ENCODE peak calls at places on chromosomes 1 and 21, in six cellular contexts. R is adipocyte; Y is naive thymus-derived CD4-positive, alpha-beta T cell; X is glomerular endothelial cell; P is activated CD4-positive, alpha-beta T cell treated with anti-CD3 and anti-CD28 coated beads, Interleukin-2, amount 50 U/mL, for 24 hours; K is stimulated activated naive B cell treated with anti-CD40 and anti-IgM and Interleukin-4, amounts not matched to agents 10 μg/mL and 1 μg/mL and 100 μg/mL, for 72 hours. E is an unnamed sample.

GRCh38 chr1:158818560-158818959 is 12.6 kb upstream of the MNDA start:
- DNase-seq in R (no peak), Y (no peak), X (no peak), P (no peak), K (no peak), E (no peak)

GRCh38 chr1:21623411-21623961 is 45.7 kb downstream of the RAP1GAP start:
- DNase-seq in R (no peak), Y (no peak), X (no peak), P (no peak), K (no peak), E (no peak)

GRCh38 chr1:61115436-61115835 is 33.1 kb downstream of the NFIA start:
- DNase-seq in R (no peak), Y (no peak), X (no peak), P (no peak), K (no peak), E (no peak)

GRCh38 chr1:226100436-226101347 is 38.2 kb downstream of the H3-3A start:
- DNase-seq in R (peak), Y (no peak), X (no peak), P (peak), K (no peak), E (no peak)

GRCh38 chr1:231558711-231559205 is 30.3 kb downstream of the TSNAX start:
- DNase-seq in R (no peak), Y (no peak), X (no peak), P (no peak), K (no peak), E (no peak)

GRCh38 chr1:67134692-67135091 is at the start of gene C1orf141:
- DNase-seq in R (no peak), Y (no peak), X (no peak), P (no peak), K (no peak), E (no peak)

GRCh38 chr1:167789501-167789900 is 67.7 kb downstream of the MPZL1 start:
- DNase-seq in R (peak), Y (no peak), X (no peak), P (no peak), K (no peak), E (no peak)

GRCh38 chr1:25661043-25661807 is 44.6 kb downstream of the MAN1C1 start:
- DNase-seq in R (peak), Y (no peak), X (no peak), P (no peak), K (no peak), E (no peak)

GRCh38 chr1:11062965-11063401 is 3.2 kb upstream of the SRM start:
- DNase-seq in R (no peak), Y (no peak), X (no peak), P (no peak), K (peak), E (peak)

GRCh38 chr1:87644033-87644432 is 315.4 kb downstream of the LMO4 start:
- DNase-seq in R (no peak), Y (no peak), X (no peak), P (no peak), K (no peak), E (no peak)

GRCh38 chr1:6348511-6349191 is 44.9 kb downstream of the ACOT7 start:
- DNase-seq in R (no peak), Y (peak), X (peak), P (peak), K (no peak), E (no peak)

GRCh38 chr21:34904526-34905298 is 144.4 kb downstream of the RUNX1 start:
- DNase-seq in R (no peak), Y (no peak), X (no peak), P (no peak), K (no peak), E (no peak)

GRCh38 chr21:44817914-44818635 is at the start of gene SUMO3:
- DNase-seq in R (peak), Y (peak), X (no peak), P (peak), K (peak), E (no peak)

GRCh38 chr1:56456426-56457101 is 122.8 kb downstream of the PLPP3 start:
- DNase-seq in R (no peak), Y (no peak), X (no peak), P (no peak), K (no peak), E (no peak)

GRCh38 chr1:10682449-10683365 is 113.7 kb downstream of the CASZ1 start:
- DNase-seq in R (no peak), Y (no peak), X (no peak), P (no peak), K (no peak), E (no peak)

GRCh38 chr1:54649130-54649898 is 7.7 kb downstream of the MROH7 start:
- DNase-seq in R (no peak), Y (no peak), X (no peak), P (no peak), K (no peak), E (no peak)

E was measured in GM04503.